ENCODE peak calls at places on chromosomes 6 and 20, in eight cellular contexts. W, T, E, I, G, U, O and K are unnamed samples.
A peak's percentile ranks its signal among the peaks of the same experiment; 100 is the strongest.

GRCh38 chr6:21597706-21598273 is 4.2 kb downstream of the SOX4 start:
- DNase-seq in W (no peak), T (peak; percentile 54), E (peak; percentile 53), I (no peak), G (peak; percentile 58), U (no peak), O (peak; percentile 53), K (no peak)

GRCh38 chr20:46715292-46715756 is 5.9 kb downstream of the SLC2A10 start:
- DNase-seq in W (peak; percentile 83), T (peak; percentile 92), E (no peak), I (no peak), G (peak; percentile 42), U (peak; percentile 49), O (peak; percentile 51), K (no peak)

GRCh38 chr6:16751251-16751946 is 9.9 kb downstream of the ATXN1 start:
- DNase-seq in W (peak; percentile 63), T (no peak), E (no peak), I (no peak), G (peak; percentile 76), U (no peak), O (peak; percentile 76), K (no peak)

GRCh38 chr6:12148317-12148801 is 136.2 kb downstream of the HIVEP1 start:
- DNase-seq in W (no peak), T (peak; percentile 54), E (no peak), I (no peak), G (peak; percentile 66), U (no peak), O (peak; percentile 84), K (no peak)

GRCh38 chr6:149043476-149044130 is 273.9 kb upstream of the TAB2 start:
- DNase-seq in W (peak; percentile 60), T (no peak), E (no peak), I (peak; percentile 40), G (peak; percentile 28), U (no peak), O (peak; percentile 49), K (no peak)

GRCh38 chr6:13814938-13815575 is 700 bp upstream of the MCUR1 start:
- DNase-seq in W (no peak), T (peak; percentile 9), E (no peak), I (peak; percentile 80), G (peak; percentile 25), U (no peak), O (peak; percentile 7), K (no peak)

GRCh38 chr6:156016186-156016976 is 560.7 kb upstream of the NOX3 start:
- DNase-seq in W (no peak), T (no peak), E (no peak), I (no peak), G (no peak), U (no peak), O (no peak), K (no peak)

GRCh38 chr6:141513830-141514229 is 618.9 kb upstream of the GJE1 start:
- DNase-seq in W (no peak), T (peak; percentile 29), E (no peak), I (peak; percentile 4), G (peak; percentile 31), U (no peak), O (peak; percentile 34), K (no peak)

GRCh38 chr20:17631576-17632319 is 50.3 kb downstream of the RRBP1 start:
- DNase-seq in W (no peak), T (no peak), E (no peak), I (no peak), G (no peak), U (no peak), O (no peak), K (no peak)

GRCh38 chr6:40722081-40722480 is 134.9 kb upstream of the LRFN2 start:
- DNase-seq in W (no peak), T (no peak), E (no peak), I (no peak), G (no peak), U (no peak), O (no peak), K (no peak)

GRCh38 chr20:11769825-11770224 is 147.9 kb upstream of the BTBD3 start:
- DNase-seq in W (no peak), T (no peak), E (no peak), I (no peak), G (peak; percentile 37), U (no peak), O (no peak), K (no peak)

GRCh38 chr6:66851930-66852329 is 1144.9 kb upstream of the EYS start:
- DNase-seq in W (no peak), T (no peak), E (no peak), I (no peak), G (no peak), U (no peak), O (no peak), K (no peak)

GRCh38 chr6:31585531-31585930 is 546 bp upstream of the LST1 start:
- DNase-seq in W (no peak), T (no peak), E (no peak), I (peak; percentile 49), G (no peak), U (no peak), O (no peak), K (no peak)

GRCh38 chr20:48695738-48696137 is 132.1 kb downstream of the PREX1 start:
- DNase-seq in W (no peak), T (no peak), E (no peak), I (no peak), G (no peak), U (no peak), O (no peak), K (no peak)

GRCh38 chr20:40073535-40074111 is 615.4 kb downstream of the MAFB start:
- DNase-seq in W (no peak), T (no peak), E (no peak), I (no peak), G (no peak), U (no peak), O (no peak), K (no peak)

GRCh38 chr20:32019156-32019510 is 8.9 kb downstream of the CCM2L start:
- DNase-seq in W (peak; percentile 21), T (no peak), E (peak; percentile 43), I (no peak), G (no peak), U (no peak), O (no peak), K (no peak)

GRCh38 chr20:34559311-34560140 is 1.0 kb downstream of the MAP1LC3A start:
- DNase-seq in W (no peak), T (peak; percentile 26), E (no peak), I (no peak), G (no peak), U (no peak), O (no peak), K (no peak)

GRCh38 chr20:2652724-2653510 is 485 bp downstream of the NOP56 start:
- DNase-seq in W (no peak), T (no peak), E (peak; percentile 65), I (peak; percentile 22), G (no peak), U (no peak), O (no peak), K (peak; percentile 37)

GRCh38 chr20:20010639-20011500 is 6.3 kb upstream of the NAA20 start:
- DNase-seq in W (peak; percentile 83), T (peak; percentile 49), E (peak; percentile 62), I (no peak), G (peak; percentile 57), U (no peak), O (peak; percentile 67), K (no peak)

GRCh38 chr6:142321451-142321850 is 19.6 kb downstream of the ADGRG6 start:
- DNase-seq in W (no peak), T (no peak), E (no peak), I (no peak), G (no peak), U (no peak), O (no peak), K (no peak)

GRCh38 chr20:41654884-41655283 is 36.7 kb upstream of the CHD6 start:
- DNase-seq in W (no peak), T (peak; percentile 55), E (no peak), I (no peak), G (peak; percentile 18), U (no peak), O (peak; percentile 22), K (no peak)

GRCh38 chr20:62143118-62143975 is at the start of the genes PSMA7 and SS18L1:
- DNase-seq in W (peak; percentile 81), T (peak; percentile 93), E (peak; percentile 95), I (peak; percentile 94), G (peak; percentile 83), U (peak; percentile 71), O (peak; percentile 87), K (peak; percentile 90)

GRCh38 chr6:150256618-150257272 is 112.1 kb upstream of the IYD start:
- DNase-seq in W (peak; percentile 62), T (peak; percentile 89), E (no peak), I (no peak), G (peak; percentile 71), U (no peak), O (no peak), K (no peak)

GRCh38 chr6:112188906-112189305 is 65.5 kb downstream of the LAMA4 start:
- DNase-seq in W (no peak), T (no peak), E (no peak), I (no peak), G (peak; percentile 40), U (no peak), O (no peak), K (no peak)

GRCh38 chr20:3106185-3106584 is 21.7 kb upstream of the AVP start:
- DNase-seq in W (no peak), T (no peak), E (no peak), I (no peak), G (no peak), U (no peak), O (no peak), K (no peak)

GRCh38 chr20:10985536-10985935 is 311.7 kb upstream of the JAG1 start:
- DNase-seq in W (peak; percentile 9), T (peak; percentile 65), E (no peak), I (no peak), G (peak; percentile 85), U (no peak), O (peak; percentile 75), K (no peak)

GRCh38 chr20:19265646-19266374 is 53.4 kb downstream of the SLC24A3 start:
- DNase-seq in W (no peak), T (no peak), E (no peak), I (no peak), G (no peak), U (no peak), O (no peak), K (no peak)

GRCh38 chr6:411402-412145 is 20.0 kb downstream of the IRF4 start:
- DNase-seq in W (no peak), T (no peak), E (no peak), I (no peak), G (no peak), U (no peak), O (no peak), K (no peak)

GRCh38 chr20:54139188-54139587 is 34.6 kb downstream of the CYP24A1 start:
- DNase-seq in W (no peak), T (no peak), E (no peak), I (no peak), G (peak; percentile 37), U (no peak), O (no peak), K (no peak)

GRCh38 chr6:120735641-120736040 is 598.6 kb downstream of the TBC1D32 start:
- DNase-seq in W (peak; percentile 15), T (peak; percentile 16), E (no peak), I (no peak), G (peak; percentile 0), U (no peak), O (no peak), K (no peak)

GRCh38 chr6:84007871-84008270 is 25.7 kb upstream of the MRAP2 start:
- DNase-seq in W (no peak), T (no peak), E (no peak), I (no peak), G (no peak), U (no peak), O (no peak), K (no peak)

GRCh38 chr6:26268659-26269402 is 96.2 kb upstream of the BTN3A2 start:
- DNase-seq in W (peak; percentile 74), T (peak; percentile 37), E (no peak), I (peak; percentile 40), G (peak; percentile 66), U (no peak), O (no peak), K (no peak)